ENCODE peak calls at places on chromosomes 12 and 14, in five cellular contexts. One of them, this sample, is unnamed.

GRCh38 chr12:15152864-15153263 is 68.4 kb downstream of the RERG start:
- DNase-seq in NCI-H1092 treated with DMSO at 0.1 percent for 48 hours: no peak
- DNase-seq in GM04503: no peak
- DNase-seq in activated CD4-positive, CD25-positive, alpha-beta regulatory T cell: no peak
- DNase-seq in choroid plexus epithelial cell: peak; percentile 89
- DNase-seq in this sample: no peak

GRCh38 chr12:117045175-117045997 is 53.8 kb downstream of the TESC start:
- DNase-seq in activated CD4-positive, CD25-positive, alpha-beta regulatory T cell: no peak
- DNase-seq in GM04503: no peak
- DNase-seq in NCI-H1092 treated with DMSO at 0.1 percent for 48 hours: peak; percentile 76
- DNase-seq in choroid plexus epithelial cell: no peak
- DNase-seq in this sample: peak; percentile 99

GRCh38 chr12:20364501-20364900 is 3.8 kb upstream of the PDE3A start:
- DNase-seq in activated CD4-positive, CD25-positive, alpha-beta regulatory T cell: no peak
- DNase-seq in NCI-H1092 treated with DMSO at 0.1 percent for 48 hours: no peak
- DNase-seq in choroid plexus epithelial cell: no peak
- DNase-seq in GM04503: no peak
- DNase-seq in this sample: no peak

GRCh38 chr12:70571705-70572269 is 65.4 kb downstream of the PTPRB start:
- DNase-seq in GM04503: no peak
- DNase-seq in choroid plexus epithelial cell: no peak
- DNase-seq in activated CD4-positive, CD25-positive, alpha-beta regulatory T cell: no peak
- DNase-seq in NCI-H1092 treated with DMSO at 0.1 percent for 48 hours: no peak
- DNase-seq in this sample: no peak

GRCh38 chr12:56633465-56634241 is 3.5 kb upstream of the BAZ2A start:
- DNase-seq in choroid plexus epithelial cell: no peak
- DNase-seq in activated CD4-positive, CD25-positive, alpha-beta regulatory T cell: no peak
- DNase-seq in NCI-H1092 treated with DMSO at 0.1 percent for 48 hours: no peak
- DNase-seq in GM04503: no peak
- DNase-seq in this sample: no peak

GRCh38 chr12:54993181-54993835 is 8.7 kb upstream of the TESPA1 start:
- DNase-seq in NCI-H1092 treated with DMSO at 0.1 percent for 48 hours: peak; percentile 76
- DNase-seq in activated CD4-positive, CD25-positive, alpha-beta regulatory T cell: no peak
- DNase-seq in GM04503: peak; percentile 2
- DNase-seq in choroid plexus epithelial cell: peak; percentile 80
- DNase-seq in this sample: peak; percentile 65

GRCh38 chr12:45794422-45794821 is 64.9 kb downstream of the ARID2 start:
- DNase-seq in GM04503: no peak
- DNase-seq in activated CD4-positive, CD25-positive, alpha-beta regulatory T cell: no peak
- DNase-seq in NCI-H1092 treated with DMSO at 0.1 percent for 48 hours: no peak
- DNase-seq in choroid plexus epithelial cell: no peak
- DNase-seq in this sample: no peak

GRCh38 chr14:102554835-102555819 is 37.3 kb upstream of the RCOR1 start:
- DNase-seq in choroid plexus epithelial cell: no peak
- DNase-seq in NCI-H1092 treated with DMSO at 0.1 percent for 48 hours: peak; percentile 62
- DNase-seq in activated CD4-positive, CD25-positive, alpha-beta regulatory T cell: peak; percentile 32
- DNase-seq in GM04503: no peak
- DNase-seq in this sample: no peak

GRCh38 chr12:69583203-69583602 is 2.1 kb upstream of the CCT2 start:
- DNase-seq in choroid plexus epithelial cell: no peak
- DNase-seq in activated CD4-positive, CD25-positive, alpha-beta regulatory T cell: no peak
- DNase-seq in NCI-H1092 treated with DMSO at 0.1 percent for 48 hours: no peak
- DNase-seq in GM04503: no peak
- DNase-seq in this sample: no peak

GRCh38 chr14:102699416-102700110 is 77.7 kb upstream of the TRAF3 start:
- DNase-seq in activated CD4-positive, CD25-positive, alpha-beta regulatory T cell: no peak
- DNase-seq in GM04503: no peak
- DNase-seq in NCI-H1092 treated with DMSO at 0.1 percent for 48 hours: no peak
- DNase-seq in choroid plexus epithelial cell: no peak
- DNase-seq in this sample: no peak

GRCh38 chr12:78787576-78787975 is 77.0 kb upstream of the SYT1 start:
- DNase-seq in choroid plexus epithelial cell: peak; percentile 20
- DNase-seq in GM04503: no peak
- DNase-seq in NCI-H1092 treated with DMSO at 0.1 percent for 48 hours: no peak
- DNase-seq in activated CD4-positive, CD25-positive, alpha-beta regulatory T cell: no peak
- DNase-seq in this sample: no peak

GRCh38 chr14:51908086-51908485 is 47.7 kb downstream of the GNG2 start:
- DNase-seq in activated CD4-positive, CD25-positive, alpha-beta regulatory T cell: no peak
- DNase-seq in GM04503: no peak
- DNase-seq in choroid plexus epithelial cell: peak; percentile 26
- DNase-seq in NCI-H1092 treated with DMSO at 0.1 percent for 48 hours: no peak
- DNase-seq in this sample: no peak

GRCh38 chr12:116595186-116595585 is 36.0 kb downstream of the MAP1LC3B2 start:
- DNase-seq in choroid plexus epithelial cell: no peak
- DNase-seq in GM04503: peak; percentile 67
- DNase-seq in activated CD4-positive, CD25-positive, alpha-beta regulatory T cell: no peak
- DNase-seq in NCI-H1092 treated with DMSO at 0.1 percent for 48 hours: no peak
- DNase-seq in this sample: no peak

GRCh38 chr12:67827820-67828383 is 161.3 kb upstream of the IFNG-AS1 start:
- DNase-seq in NCI-H1092 treated with DMSO at 0.1 percent for 48 hours: no peak
- DNase-seq in activated CD4-positive, CD25-positive, alpha-beta regulatory T cell: no peak
- DNase-seq in GM04503: peak; percentile 92
- DNase-seq in choroid plexus epithelial cell: peak; percentile 96
- DNase-seq in this sample: no peak

GRCh38 chr12:94614288-94614721 is 36.1 kb downstream of the TMCC3 start:
- DNase-seq in choroid plexus epithelial cell: no peak
- DNase-seq in GM04503: no peak
- DNase-seq in activated CD4-positive, CD25-positive, alpha-beta regulatory T cell: no peak
- DNase-seq in NCI-H1092 treated with DMSO at 0.1 percent for 48 hours: no peak
- DNase-seq in this sample: no peak

GRCh38 chr12:102347761-102348160 is 132.6 kb downstream of the IGF1 start:
- DNase-seq in GM04503: peak; percentile 1
- DNase-seq in choroid plexus epithelial cell: no peak
- DNase-seq in activated CD4-positive, CD25-positive, alpha-beta regulatory T cell: no peak
- DNase-seq in NCI-H1092 treated with DMSO at 0.1 percent for 48 hours: no peak
- DNase-seq in this sample: no peak

GRCh38 chr12:45674181-45674580 is 55.3 kb upstream of the ARID2 start:
- DNase-seq in activated CD4-positive, CD25-positive, alpha-beta regulatory T cell: no peak
- DNase-seq in NCI-H1092 treated with DMSO at 0.1 percent for 48 hours: no peak
- DNase-seq in GM04503: no peak
- DNase-seq in choroid plexus epithelial cell: peak; percentile 17
- DNase-seq in this sample: no peak

GRCh38 chr12:49741882-49742620 is 694 bp downstream of the TMBIM6 start:
- DNase-seq in GM04503: peak; percentile 50
- DNase-seq in NCI-H1092 treated with DMSO at 0.1 percent for 48 hours: peak; percentile 59
- DNase-seq in choroid plexus epithelial cell: peak; percentile 85
- DNase-seq in activated CD4-positive, CD25-positive, alpha-beta regulatory T cell: peak; percentile 72
- DNase-seq in this sample: peak; percentile 20

GRCh38 chr14:85566603-85567002 is 36.7 kb downstream of the FLRT2 start:
- DNase-seq in choroid plexus epithelial cell: peak; percentile 85
- DNase-seq in NCI-H1092 treated with DMSO at 0.1 percent for 48 hours: no peak
- DNase-seq in activated CD4-positive, CD25-positive, alpha-beta regulatory T cell: no peak
- DNase-seq in GM04503: peak; percentile 80
- DNase-seq in this sample: no peak

GRCh38 chr12:74945771-74946198 is 263.9 kb downstream of the KCNC2 start:
- DNase-seq in activated CD4-positive, CD25-positive, alpha-beta regulatory T cell: no peak
- DNase-seq in choroid plexus epithelial cell: no peak
- DNase-seq in NCI-H1092 treated with DMSO at 0.1 percent for 48 hours: no peak
- DNase-seq in GM04503: no peak
- DNase-seq in this sample: no peak

GRCh38 chr12:69405466-69405865 is 45.9 kb downstream of the YEATS4 start:
- DNase-seq in activated CD4-positive, CD25-positive, alpha-beta regulatory T cell: no peak
- DNase-seq in GM04503: peak; percentile 73
- DNase-seq in choroid plexus epithelial cell: peak; percentile 97
- DNase-seq in NCI-H1092 treated with DMSO at 0.1 percent for 48 hours: no peak
- DNase-seq in this sample: no peak

GRCh38 chr12:7060353-7060954 is at the start of gene C1S:
- DNase-seq in activated CD4-positive, CD25-positive, alpha-beta regulatory T cell: no peak
- DNase-seq in GM04503: peak; percentile 97
- DNase-seq in choroid plexus epithelial cell: peak; percentile 98
- DNase-seq in NCI-H1092 treated with DMSO at 0.1 percent for 48 hours: peak; percentile 5
- DNase-seq in this sample: no peak

GRCh38 chr14:21711360-21711961 is 37.8 kb upstream of the OR4E1 start:
- DNase-seq in choroid plexus epithelial cell: peak; percentile 76
- DNase-seq in activated CD4-positive, CD25-positive, alpha-beta regulatory T cell: no peak
- DNase-seq in GM04503: no peak
- DNase-seq in NCI-H1092 treated with DMSO at 0.1 percent for 48 hours: peak; percentile 40
- DNase-seq in this sample: peak; percentile 39

GRCh38 chr12:104686196-104686595 is 229.4 kb downstream of the CHST11 start:
- DNase-seq in activated CD4-positive, CD25-positive, alpha-beta regulatory T cell: no peak
- DNase-seq in choroid plexus epithelial cell: peak; percentile 49
- DNase-seq in NCI-H1092 treated with DMSO at 0.1 percent for 48 hours: no peak
- DNase-seq in GM04503: no peak
- DNase-seq in this sample: no peak

GRCh38 chr14:67571275-67571990 is 28.6 kb downstream of the PIGH start:
- DNase-seq in NCI-H1092 treated with DMSO at 0.1 percent for 48 hours: peak; percentile 58
- DNase-seq in GM04503: peak; percentile 11
- DNase-seq in activated CD4-positive, CD25-positive, alpha-beta regulatory T cell: peak; percentile 46
- DNase-seq in choroid plexus epithelial cell: peak; percentile 69
- DNase-seq in this sample: peak; percentile 57

GRCh38 chr14:32004300-32004699 is 72.8 kb upstream of the ARHGAP5 start:
- DNase-seq in NCI-H1092 treated with DMSO at 0.1 percent for 48 hours: no peak
- DNase-seq in activated CD4-positive, CD25-positive, alpha-beta regulatory T cell: no peak
- DNase-seq in choroid plexus epithelial cell: peak; percentile 82
- DNase-seq in GM04503: no peak
- DNase-seq in this sample: no peak

GRCh38 chr12:93426406-93426805 is 15.3 kb downstream of the UBE2N start:
- DNase-seq in NCI-H1092 treated with DMSO at 0.1 percent for 48 hours: no peak
- DNase-seq in choroid plexus epithelial cell: no peak
- DNase-seq in activated CD4-positive, CD25-positive, alpha-beta regulatory T cell: no peak
- DNase-seq in GM04503: no peak
- DNase-seq in this sample: no peak

GRCh38 chr12:121534495-121535148 is 46.2 kb downstream of the KDM2B start:
- DNase-seq in activated CD4-positive, CD25-positive, alpha-beta regulatory T cell: peak; percentile 20
- DNase-seq in NCI-H1092 treated with DMSO at 0.1 percent for 48 hours: no peak
- DNase-seq in choroid plexus epithelial cell: no peak
- DNase-seq in GM04503: no peak
- DNase-seq in this sample: no peak

This sample was measured in NCI-H1105 treated with DMSO at 0.1 percent for 48 hours.